ENCODE peak calls at places on chromosomes 4 and X, in nine cellular contexts. O is fibroblast of lung, P is adrenal gland, H is Peyer's patch, Q is stomach, L is H1, G is tibial nerve, Y is Caco-2, F is PC-3. D is an unnamed sample.

GRCh38 chr4:70838972-70839536 is 636 bp downstream of the GRSF1 start:
- DNase-seq in O (peak; percentile 69), P (peak; percentile 77), H (peak; percentile 78), Q (peak; percentile 67), L (peak; percentile 67), G (peak; percentile 24), Y (peak; percentile 61), F (peak; percentile 65), D (peak; percentile 65)

GRCh38 chr4:151862766-151863165 is 102.0 kb upstream of the GATB start:
- DNase-seq in O (peak; percentile 24), P (no peak), H (no peak), Q (no peak), L (no peak), G (no peak), Y (no peak), F (peak; percentile 34), D (no peak)

GRCh38 chrX:73855546-73855945 is 292.5 kb downstream of the CHIC1 start:
- DNase-seq in O (peak; percentile 53), P (peak; percentile 66), H (peak; percentile 88), Q (peak; percentile 75), L (peak; percentile 68), G (peak; percentile 27), Y (peak; percentile 43), F (peak; percentile 78), D (peak; percentile 47)

GRCh38 chr4:26273308-26273980 is 47.4 kb upstream of the RBPJ start:
- DNase-seq in O (no peak), P (peak; percentile 44), H (no peak), Q (no peak), L (no peak), G (no peak), Y (no peak), F (no peak), D (peak; percentile 21)

GRCh38 chr4:19254476-19254875 is 997.2 kb upstream of the SLIT2 start:
- DNase-seq in O (peak; percentile 68), P (no peak), H (no peak), Q (no peak), L (no peak), G (no peak), Y (no peak), F (no peak), D (no peak)

GRCh38 chrX:3516051-3516541 is 169.6 kb upstream of the MXRA5 start:
- DNase-seq in O (peak; percentile 82), P (no peak), H (no peak), Q (no peak), L (no peak), G (no peak), Y (no peak), F (no peak), D (no peak)

GRCh38 chr4:152415980-152416379 is 119.9 kb downstream of the FBXW7 start:
- DNase-seq in O (peak; percentile 69), P (no peak), H (no peak), Q (no peak), L (no peak), G (no peak), Y (no peak), F (peak; percentile 40), D (no peak)

GRCh38 chrX:97547873-97548578 is 664.3 kb downstream of the RPA4 start:
- DNase-seq in O (peak; percentile 56), P (no peak), H (no peak), Q (no peak), L (no peak), G (no peak), Y (no peak), F (peak; percentile 23), D (no peak)

GRCh38 chr4:81472249-81473085 is 760 bp upstream of the RASGEF1B start:
- DNase-seq in O (no peak), P (peak; percentile 23), H (peak; percentile 80), Q (peak; percentile 35), L (no peak), G (no peak), Y (peak; percentile 47), F (no peak), D (no peak)

GRCh38 chr4:158314756-158315487 is 104.6 kb downstream of the TMEM144 start:
- DNase-seq in O (peak; percentile 97), P (no peak), H (no peak), Q (no peak), L (no peak), G (no peak), Y (no peak), F (peak; percentile 88), D (no peak)

GRCh38 chrX:47587091-47587891 is 5.1 kb downstream of the TIMP1 start:
- DNase-seq in O (no peak), P (peak; percentile 48), H (peak; percentile 24), Q (no peak), L (no peak), G (no peak), Y (no peak), F (no peak), D (no peak)

GRCh38 chr4:157023941-157024340 is 52.0 kb upstream of the GLRB start:
- DNase-seq in O (no peak), P (no peak), H (no peak), Q (no peak), L (no peak), G (no peak), Y (no peak), F (no peak), D (no peak)

GRCh38 chr4:123827511-123827910 is 430.9 kb downstream of the SPRY1 start:
- DNase-seq in O (no peak), P (no peak), H (no peak), Q (no peak), L (no peak), G (no peak), Y (no peak), F (no peak), D (no peak)

GRCh38 chr4:78954048-78954666 is 14.9 kb upstream of the PAQR3 start:
- DNase-seq in O (no peak), P (no peak), H (no peak), Q (no peak), L (no peak), G (no peak), Y (no peak), F (peak; percentile 58), D (no peak)

GRCh38 chrX:126237524-126237923 is 71.4 kb upstream of the DCAF12L2 start:
- DNase-seq in O (no peak), P (no peak), H (no peak), Q (no peak), L (no peak), G (no peak), Y (no peak), F (no peak), D (no peak)

GRCh38 chrX:17470136-17470535 is 95.1 kb downstream of the NHS start:
- DNase-seq in O (peak; percentile 69), P (no peak), H (no peak), Q (no peak), L (no peak), G (no peak), Y (no peak), F (no peak), D (no peak)

GRCh38 chr4:67922697-67923096 is 38.9 kb upstream of the TMPRSS11D start:
- DNase-seq in O (peak; percentile 74), P (no peak), H (no peak), Q (no peak), L (no peak), G (no peak), Y (no peak), F (no peak), D (no peak)

GRCh38 chr4:67915400-67915966 is 31.7 kb upstream of the TMPRSS11D start:
- DNase-seq in O (no peak), P (no peak), H (no peak), Q (no peak), L (no peak), G (no peak), Y (no peak), F (no peak), D (no peak)

DNA sequence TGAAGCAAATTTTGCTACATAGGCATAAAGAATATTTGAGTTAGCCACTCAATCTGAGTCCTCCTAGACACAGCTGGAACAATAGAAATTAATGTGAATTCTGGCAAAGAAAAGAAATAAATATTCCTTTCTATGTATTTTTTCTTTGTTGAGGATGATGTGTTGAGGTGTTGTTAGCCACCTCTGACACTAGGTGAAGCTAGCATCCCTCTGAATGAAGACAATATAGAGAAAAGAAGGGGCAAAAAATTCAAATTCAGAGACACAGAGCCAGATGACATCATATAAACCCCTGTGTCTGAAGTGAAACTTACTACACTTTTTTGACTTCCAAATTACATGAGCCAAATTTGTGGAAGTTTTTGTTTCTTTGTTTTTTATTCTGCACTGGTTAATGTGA is 34.6 kb upstream of the TMPRSS11D start:
- DNase-seq in O (no peak), P (no peak), H (no peak), Q (no peak), L (no peak), G (no peak), Y (no peak), F (peak; percentile 33), D (no peak)
- TF ChIP-seq CTCF in O (no peak), P (peak; percentile 13), H (no peak), Q (no peak), L (peak; percentile 56), G (no peak), Y (peak; percentile 33), F (peak; percentile 85), D (no peak)

GRCh38 chr4:147790412-147790811 is 58.5 kb downstream of the ARHGAP10 start:
- DNase-seq in O (no peak), P (no peak), H (no peak), Q (no peak), L (no peak), G (no peak), Y (no peak), F (peak; percentile 81), D (no peak)

GRCh38 chr4:147793569-147793968 is 61.7 kb downstream of the ARHGAP10 start:
- DNase-seq in O (peak; percentile 20), P (no peak), H (no peak), Q (no peak), L (no peak), G (no peak), Y (peak; percentile 59), F (no peak), D (no peak)

GRCh38 chr4:147789596-147789995 is 57.7 kb downstream of the ARHGAP10 start:
- DNase-seq in O (no peak), P (no peak), H (no peak), Q (no peak), L (no peak), G (no peak), Y (no peak), F (no peak), D (no peak)

GRCh38 chr4:147791870-147792269 is 60.0 kb downstream of the ARHGAP10 start:
- DNase-seq in O (no peak), P (no peak), H (no peak), Q (no peak), L (no peak), G (no peak), Y (no peak), F (no peak), D (no peak)

GRCh38 chr4:147791341-147791740 is 59.5 kb downstream of the ARHGAP10 start:
- DNase-seq in O (no peak), P (no peak), H (no peak), Q (no peak), L (no peak), G (no peak), Y (no peak), F (no peak), D (no peak)
- H3K4me1 ChIP-seq in O (peaks cover 16% of the 10 kb centered on the region), P (no peaks in the 10 kb centered on the region), H (peaks cover 13% of the 10 kb centered on the region), Q (peaks cover 46% of the 10 kb centered on the region), L (no peaks in the 10 kb centered on the region), G (peaks cover 81% of the 10 kb centered on the region), Y (peaks cover 67% of the 10 kb centered on the region), F (peaks cover 75% of the 10 kb centered on the region), D (peaks cover 39% of the 10 kb centered on the region)

GRCh38 chr4:76744253-76744921 is 153.6 kb downstream of the SOWAHB start:
- DNase-seq in O (peak; percentile 89), P (no peak), H (no peak), Q (no peak), L (no peak), G (no peak), Y (no peak), F (peak; percentile 28), D (no peak)
- TF ChIP-seq CTCF in O (no peak), P (no peak), H (no peak), Q (no peak), L (no peak), G (no peak), Y (no peak), F (no peak), D (no peak)

GRCh38 chr4:2862528-2862927 is 18.9 kb downstream of the ADD1 start:
- DNase-seq in O (peak; percentile 60), P (peak; percentile 50), H (peak; percentile 67), Q (no peak), L (peak; percentile 43), G (no peak), Y (peak; percentile 50), F (peak; percentile 45), D (no peak)
- H3K4me1 ChIP-seq in O (peaks cover 28% of the 10 kb centered on the region), P (peaks cover 71% of the 10 kb centered on the region), H (peaks cover 93% of the 10 kb centered on the region), Q (peaks cover 94% of the 10 kb centered on the region), L (peaks cover 6% of the 10 kb centered on the region), G (peaks cover 100% of the 10 kb centered on the region), Y (peaks cover 93% of the 10 kb centered on the region), F (peaks cover 12% of the 10 kb centered on the region), D (peaks cover 99% of the 10 kb centered on the region)